ENCODE peak calls at places on chromosomes 5 and 9, in seven cellular contexts. K, D, U, J, E, X and V are unnamed samples.

GRCh38 chr5:107937710-107938355 is 267.1 kb upstream of the EFNA5 start:
- DNase-seq in K (peak; percentile 14), D (no peak), U (no peak), J (no peak), E (no peak), X (no peak), V (no peak)

GRCh38 chr5:102778478-102778877 is 23.4 kb downstream of the PAM start:
- DNase-seq in K (no peak), D (no peak), U (no peak), J (no peak), E (no peak), X (peak; percentile 64), V (no peak)

GRCh38 chr5:107554776-107555424 is 115.8 kb downstream of the EFNA5 start:
- DNase-seq in K (no peak), D (no peak), U (no peak), J (peak; percentile 17), E (peak; percentile 27), X (no peak), V (no peak)

GRCh38 chr9:134534661-134535080 is 106.9 kb upstream of the COL5A1 start:
- DNase-seq in K (no peak), D (no peak), U (no peak), J (no peak), E (no peak), X (no peak), V (no peak)

GRCh38 chr9:35350212-35350611 is 139.7 kb upstream of the RUSC2 start:
- DNase-seq in K (no peak), D (no peak), U (no peak), J (no peak), E (no peak), X (no peak), V (no peak)

GRCh38 chr5:140633081-140633471 is at the start of gene CD14:
- DNase-seq in K (no peak), D (peak; percentile 6), U (no peak), J (no peak), E (no peak), X (peak; percentile 43), V (no peak)

GRCh38 chr9:135492886-135493669 is 7.4 kb upstream of the MRPS2 start:
- DNase-seq in K (no peak), D (no peak), U (no peak), J (no peak), E (no peak), X (no peak), V (no peak)

GRCh38 chr5:131944700-131945550 is 538 bp downstream of the MEIKIN start:
- DNase-seq in K (no peak), D (peak; percentile 21), U (no peak), J (no peak), E (no peak), X (no peak), V (no peak)

GRCh38 chr9:98219364-98219716 is 26.9 kb upstream of the CORO2A start:
- DNase-seq in K (no peak), D (no peak), U (no peak), J (no peak), E (no peak), X (peak; percentile 49), V (no peak)

GRCh38 chr5:3905521-3905920 is 309.9 kb downstream of the IRX1 start:
- DNase-seq in K (no peak), D (no peak), U (no peak), J (no peak), E (no peak), X (no peak), V (no peak)

GRCh38 chr5:139385061-139385889 is 2.2 kb upstream of the SLC23A1 start:
- DNase-seq in K (no peak), D (no peak), U (no peak), J (peak; percentile 63), E (no peak), X (no peak), V (no peak)

GRCh38 chr9:18728642-18729041 is 254.7 kb downstream of the ADAMTSL1 start:
- DNase-seq in K (no peak), D (no peak), U (no peak), J (no peak), E (no peak), X (no peak), V (no peak)

GRCh38 chr5:168468836-168469235 is 17.4 kb upstream of the RARS1 start:
- DNase-seq in K (no peak), D (no peak), U (no peak), J (no peak), E (no peak), X (no peak), V (no peak)

GRCh38 chr9:33375238-33375840 is 27.0 kb downstream of the AQP7 start:
- DNase-seq in K (peak; percentile 27), D (peak; percentile 71), U (peak; percentile 76), J (no peak), E (no peak), X (no peak), V (peak; percentile 73)

GRCh38 chr9:33130501-33130900 is 36.6 kb downstream of the B4GALT1 start:
- DNase-seq in K (peak; percentile 33), D (no peak), U (no peak), J (no peak), E (no peak), X (peak; percentile 38), V (no peak)

GRCh38 chr5:76579166-76579765 is 43.9 kb downstream of the F2RL2 start:
- DNase-seq in K (no peak), D (no peak), U (no peak), J (no peak), E (no peak), X (peak; percentile 38), V (no peak)

GRCh38 chr5:110321117-110321516 is 405.4 kb downstream of the TMEM232 start:
- DNase-seq in K (no peak), D (no peak), U (no peak), J (no peak), E (no peak), X (no peak), V (no peak)

GRCh38 chr9:4984571-4985375 is at the start of gene JAK2:
- DNase-seq in K (peak; percentile 95), D (peak; percentile 90), U (peak; percentile 80), J (peak; percentile 87), E (peak; percentile 91), X (peak; percentile 87), V (peak; percentile 91)

GRCh38 chr5:169545762-169546161 is 37.8 kb upstream of the SPDL1 start:
- DNase-seq in K (no peak), D (no peak), U (no peak), J (no peak), E (no peak), X (peak; percentile 37), V (no peak)

GRCh38 chr5:40615586-40616193 is 64.0 kb upstream of the PTGER4 start:
- DNase-seq in K (no peak), D (no peak), U (no peak), J (no peak), E (no peak), X (peak; percentile 45), V (no peak)

GRCh38 chr9:7149258-7149657 is 391.5 kb downstream of the KDM4C start:
- DNase-seq in K (no peak), D (no peak), U (no peak), J (no peak), E (no peak), X (no peak), V (no peak)
- TF ChIP-seq CTCF in K (no peak), D (no peak), U (no peak), J (no peak), E (no peak), X (no peak), V (no peak)

GRCh38 chr9:79489241-79490000 is 82.3 kb upstream of the TLE4 start:
- DNase-seq in K (peak; percentile 33), D (peak; percentile 7), U (no peak), J (no peak), E (no peak), X (peak; percentile 86), V (peak; percentile 4)
- TF ChIP-seq EZH2phosphoT487 in K (peak; percentile 74), D (no peak), U (no peak), J (no peak), E (no peak), X (no peak), V (no peak)

GRCh38 chr5:55706230-55706629 is 5.9 kb downstream of the SLC38A9 start:
- DNase-seq in K (no peak), D (no peak), U (no peak), J (no peak), E (no peak), X (no peak), V (no peak)

GRCh38 chr5:55713871-55714270 is 1.7 kb upstream of the SLC38A9 start:
- DNase-seq in K (no peak), D (no peak), U (no peak), J (no peak), E (no peak), X (no peak), V (no peak)

GRCh38 chr5:55712023-55712859 is at the start of gene SLC38A9:
- DNase-seq in K (peak; percentile 97), D (peak; percentile 99), U (peak; percentile 83), J (peak; percentile 92), E (peak; percentile 91), X (peak; percentile 85), V (peak; percentile 97)

GRCh38 chr5:55711531-55712022 is 547 bp downstream of the SLC38A9 start:
- DNase-seq in K (peak; percentile 10), D (no peak), U (no peak), J (no peak), E (no peak), X (no peak), V (no peak)

DNA sequence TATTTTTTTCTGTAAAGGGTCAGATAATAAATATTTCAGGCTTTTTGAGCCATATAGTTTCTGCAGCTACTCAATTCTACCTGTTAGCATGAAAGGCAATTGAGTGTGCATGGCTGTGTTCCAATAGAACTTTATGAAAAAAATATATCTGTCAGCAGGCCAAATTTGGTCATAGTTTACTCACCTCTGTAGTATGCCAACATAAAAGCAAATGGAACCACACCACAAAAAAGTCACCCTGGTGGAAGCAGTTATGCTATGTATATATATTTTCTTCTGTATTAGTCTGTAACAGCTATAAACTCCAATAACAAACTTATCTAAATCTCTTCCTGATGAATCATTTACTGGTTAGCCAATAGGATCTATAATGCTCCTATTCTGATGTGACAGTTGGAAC is 3.4 kb downstream of the SLC38A9 start:
- DNase-seq in K (no peak), D (no peak), U (no peak), J (no peak), E (no peak), X (peak; percentile 88), V (no peak)
- TF ChIP-seq CTCF in K (no peak), D (no peak), U (no peak), J (no peak), E (no peak), X (no peak), V (no peak)

DNA sequence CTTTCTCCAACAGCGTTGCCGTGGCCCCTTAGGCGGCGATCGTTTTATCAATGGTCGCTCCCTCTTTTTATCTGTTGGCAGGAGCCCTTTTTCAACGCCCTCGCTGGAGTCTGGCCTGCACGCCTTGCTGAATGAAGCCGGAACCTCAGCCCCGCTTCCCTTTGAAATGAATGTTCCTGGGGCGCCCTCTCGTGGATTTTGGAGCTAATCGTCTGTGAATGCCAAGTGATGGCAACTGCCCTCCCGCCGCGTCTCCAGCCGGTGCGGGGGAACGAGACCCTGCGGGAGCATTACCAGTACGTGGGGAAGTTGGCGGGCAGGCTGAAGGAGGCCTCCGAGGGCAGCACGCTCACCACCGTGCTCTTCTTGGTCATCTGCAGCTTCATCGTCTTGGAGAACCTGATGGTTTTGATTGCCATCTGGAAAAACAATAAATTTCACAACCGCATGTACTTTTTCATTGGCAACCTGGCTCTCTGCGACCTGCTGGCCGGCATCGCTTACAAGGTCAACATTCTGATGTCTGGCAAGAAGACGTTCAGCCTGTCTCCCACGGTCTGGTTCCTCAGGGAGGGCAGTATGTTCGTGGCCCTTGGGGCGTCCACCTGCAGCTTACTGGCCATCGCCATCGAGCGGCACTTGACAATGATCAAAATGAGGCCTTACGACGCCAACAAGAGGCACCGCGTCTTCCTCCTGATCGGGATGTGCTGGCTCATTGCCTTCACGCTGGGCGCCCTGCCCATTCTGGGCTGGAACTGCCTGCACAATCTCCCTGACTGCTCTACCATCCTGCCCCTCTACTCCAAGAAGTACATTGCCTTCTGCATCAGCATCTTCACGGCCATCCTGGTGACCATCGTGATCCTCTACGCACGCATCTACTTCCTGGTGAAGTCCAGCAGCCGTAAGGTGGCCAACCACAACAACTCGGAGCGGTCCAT is 10.0 kb downstream of the S1PR3 start:
- DNase-seq in K (peak; percentile 92), D (peak; percentile 98), U (peak; percentile 66), J (peak; percentile 78), E (peak; percentile 86), X (peak; percentile 79), V (peak; percentile 95)
- TF ChIP-seq EZH2phosphoT487 in K (no peak), D (no peak), U (no peak), J (no peak), E (no peak), X (no peak), V (no peak)